ENCODE peak calls at places on chromosome 15, in five cellular contexts. B is fibroblast of lung, Q is neuronal stem cell, V is HepG2, T is astrocyte. A is an unnamed sample.

GRCh38 chr15:87826119-87826730 is 430.3 kb downstream of the NTRK3 start:
- DNase-seq in B (no peak), Q (peak), V (no peak), T (no peak), A (no peak)

GRCh38 chr15:91921188-91921820 is 67.8 kb downstream of the SLCO3A1 start:
- DNase-seq in B (no peak), Q (no peak), V (no peak), T (no peak), A (no peak)

GRCh38 chr15:29596266-29596665 is 226.0 kb downstream of the TJP1 start:
- DNase-seq in B (no peak), Q (no peak), V (no peak), T (peak), A (no peak)

GRCh38 chr15:47246317-47246716 is 471.0 kb upstream of the SEMA6D start:
- DNase-seq in B (no peak), Q (no peak), V (no peak), T (no peak), A (no peak)

GRCh38 chr15:89628791-89629715 is 26.2 kb downstream of the KIF7 start:
- DNase-seq in B (no peak), Q (no peak), V (no peak), T (no peak), A (no peak)

GRCh38 chr15:25136119-25136518 is 181.3 kb downstream of the SNRPN start:
- DNase-seq in B (peak), Q (no peak), V (peak), T (no peak), A (no peak)

GRCh38 chr15:43187544-43188155 is 2.4 kb downstream of the CCNDBP1 start:
- DNase-seq in B (peak), Q (no peak), V (peak), T (peak), A (no peak)

GRCh38 chr15:65412556-65412955 is 10.2 kb downstream of the IGDCC4 start:
- DNase-seq in B (peak), Q (no peak), V (no peak), T (no peak), A (no peak)

GRCh38 chr15:65954289-65954741 is 85.0 kb downstream of the RAB11A start:
- DNase-seq in B (no peak), Q (no peak), V (no peak), T (peak), A (no peak)

GRCh38 chr15:90315276-90315982 is 36.7 kb upstream of the ZNF774 start:
- DNase-seq in B (peak), Q (no peak), V (peak), T (peak), A (no peak)

GRCh38 chr15:27089676-27090075 is 118.7 kb downstream of the GABRG3 start:
- DNase-seq in B (no peak), Q (no peak), V (no peak), T (no peak), A (no peak)

GRCh38 chr15:85639752-85640381 is 154.9 kb downstream of the KLHL25 start:
- DNase-seq in B (peak), Q (no peak), V (no peak), T (peak), A (no peak)

GRCh38 chr15:89765694-89766093 is 10.4 kb upstream of the MESP2 start:
- DNase-seq in B (no peak), Q (no peak), V (no peak), T (no peak), A (no peak)

GRCh38 chr15:66287461-66288055 is 5.8 kb upstream of the DIS3L start:
- DNase-seq in B (peak), Q (peak), V (no peak), T (no peak), A (no peak)

GRCh38 chr15:101153801-101154656 is 97.8 kb downstream of the CHSY1 start:
- DNase-seq in B (no peak), Q (no peak), V (no peak), T (no peak), A (no peak)

GRCh38 chr15:90660195-90660995 is 56.8 kb upstream of the BLM start:
- DNase-seq in B (peak), Q (no peak), V (no peak), T (peak), A (peak)

GRCh38 chr15:68208641-68209240 is 3.6 kb upstream of the CALML4 start:
- DNase-seq in B (no peak), Q (no peak), V (no peak), T (no peak), A (no peak)

GRCh38 chr15:95025924-95026728 is 794.8 kb downstream of the MCTP2 start:
- DNase-seq in B (peak), Q (peak), V (no peak), T (no peak), A (peak)

GRCh38 chr15:91348812-91349500 is 248.9 kb downstream of the SV2B start:
- DNase-seq in B (no peak), Q (no peak), V (no peak), T (peak), A (peak)

GRCh38 chr15:27897481-27897880 is 201.6 kb downstream of the OCA2 start:
- DNase-seq in B (no peak), Q (no peak), V (no peak), T (no peak), A (no peak)

GRCh38 chr15:91689377-91689776 is 164.1 kb upstream of the SLCO3A1 start:
- DNase-seq in B (no peak), Q (no peak), V (no peak), T (no peak), A (no peak)

GRCh38 chr15:37289109-37289765 is 188.9 kb upstream of the MEIS2 start:
- DNase-seq in B (peak), Q (no peak), V (peak), T (no peak), A (no peak)

GRCh38 chr15:82646250-82647044 is 716 bp downstream of the CPEB1 start:
- DNase-seq in B (no peak), Q (no peak), V (no peak), T (no peak), A (no peak)

GRCh38 chr15:66603301-66604179 is 37.7 kb upstream of the LCTL start:
- DNase-seq in B (peak), Q (peak), V (peak), T (no peak), A (peak)

GRCh38 chr15:60406513-60407124 is 8.8 kb upstream of the ANXA2 start:
- DNase-seq in B (no peak), Q (no peak), V (no peak), T (no peak), A (no peak)

GRCh38 chr15:86839502-86839901 is 759.8 kb downstream of the AGBL1 start:
- DNase-seq in B (no peak), Q (no peak), V (no peak), T (no peak), A (no peak)

GRCh38 chr15:22811640-22812039 is 25.2 kb downstream of the NIPA1 start:
- DNase-seq in B (no peak), Q (no peak), V (peak), T (no peak), A (peak)

GRCh38 chr15:43912208-43912607 is 85.4 kb downstream of the WDR76 start:
- DNase-seq in B (no peak), Q (no peak), V (no peak), T (no peak), A (no peak)

GRCh38 chr15:35986072-35986666 is 440.2 kb upstream of the DPH6 start:
- DNase-seq in B (peak), Q (no peak), V (no peak), T (no peak), A (no peak)

GRCh38 chr15:71044006-71044405 is 71.3 kb upstream of the THSD4 start:
- DNase-seq in B (peak), Q (no peak), V (no peak), T (peak), A (no peak)

GRCh38 chr15:32818758-32819405 is 101.1 kb downstream of the GREM1 start:
- DNase-seq in B (peak), Q (no peak), V (no peak), T (peak), A (no peak)

GRCh38 chr15:73156431-73157191 is 104.3 kb downstream of the NEO1 start:
- DNase-seq in B (no peak), Q (no peak), V (no peak), T (no peak), A (no peak)

GRCh38 chr15:38414351-38414750 is 39.6 kb upstream of the FAM98B start:
- DNase-seq in B (peak), Q (peak), V (peak), T (peak), A (peak)

GRCh38 chr15:89809093-89809786 is 5.4 kb downstream of the ANPEP start:
- DNase-seq in B (peak), Q (no peak), V (peak), T (no peak), A (no peak)

GRCh38 chr15:77507911-77508310 is 87.2 kb downstream of the HMG20A start:
- DNase-seq in B (peak), Q (no peak), V (peak), T (peak), A (no peak)

GRCh38 chr15:29270976-29271375 is 1.4 kb upstream of the NSMCE3 start:
- DNase-seq in B (no peak), Q (no peak), V (no peak), T (no peak), A (no peak)

GRCh38 chr15:44157679-44158078 is 37.4 kb downstream of the FRMD5 start:
- DNase-seq in B (peak), Q (no peak), V (peak), T (peak), A (no peak)

GRCh38 chr15:64045774-64046346 is 425 bp downstream of the DAPK2 start:
- DNase-seq in B (no peak), Q (peak), V (no peak), T (no peak), A (no peak)

GRCh38 chr15:29687939-29688884 is 134.1 kb downstream of the TJP1 start:
- DNase-seq in B (no peak), Q (no peak), V (no peak), T (no peak), A (no peak)

GRCh38 chr15:36595625-36596024 is 16.2 kb downstream of the CDIN1 start:
- DNase-seq in B (no peak), Q (no peak), V (no peak), T (no peak), A (no peak)

GRCh38 chr15:40430271-40430805 is 10.4 kb upstream of the BAHD1 start:
- DNase-seq in B (peak), Q (no peak), V (no peak), T (peak), A (no peak)
- H2AFZ ChIP-seq in B (no peak), Q (no peak), V (no peak), T (no peak), A (no peak)

GRCh38 chr15:58627046-58627445 is 122.5 kb downstream of the ADAM10 start:
- DNase-seq in B (no peak), Q (no peak), V (no peak), T (no peak), A (no peak)
- H2AFZ ChIP-seq in B (no peak), Q (no peak), V (no peak), T (no peak), A (no peak)

GRCh38 chr15:81133782-81134461 is at the start of gene CFAP161:
- DNase-seq in B (peak), Q (peak), V (peak), T (peak), A (no peak)
- H2AFZ ChIP-seq in B (peak), Q (peak), V (no peak), T (peak), A (no peak)

GRCh38 chr15:57322602-57323250 is 53.6 kb upstream of the CGNL1 start:
- DNase-seq in B (no peak), Q (no peak), V (no peak), T (no peak), A (no peak)

GRCh38 chr15:57324590-57324890 is 51.8 kb upstream of the CGNL1 start:
- DNase-seq in B (no peak), Q (no peak), V (no peak), T (no peak), A (no peak)

GRCh38 chr15:57321973-57322601 is 54.2 kb upstream of the CGNL1 start:
- DNase-seq in B (no peak), Q (no peak), V (no peak), T (no peak), A (peak)

GRCh38 chr15:57323806-57324589 is 52.3 kb upstream of the CGNL1 start:
- DNase-seq in B (no peak), Q (no peak), V (no peak), T (peak), A (peak)

DNA sequence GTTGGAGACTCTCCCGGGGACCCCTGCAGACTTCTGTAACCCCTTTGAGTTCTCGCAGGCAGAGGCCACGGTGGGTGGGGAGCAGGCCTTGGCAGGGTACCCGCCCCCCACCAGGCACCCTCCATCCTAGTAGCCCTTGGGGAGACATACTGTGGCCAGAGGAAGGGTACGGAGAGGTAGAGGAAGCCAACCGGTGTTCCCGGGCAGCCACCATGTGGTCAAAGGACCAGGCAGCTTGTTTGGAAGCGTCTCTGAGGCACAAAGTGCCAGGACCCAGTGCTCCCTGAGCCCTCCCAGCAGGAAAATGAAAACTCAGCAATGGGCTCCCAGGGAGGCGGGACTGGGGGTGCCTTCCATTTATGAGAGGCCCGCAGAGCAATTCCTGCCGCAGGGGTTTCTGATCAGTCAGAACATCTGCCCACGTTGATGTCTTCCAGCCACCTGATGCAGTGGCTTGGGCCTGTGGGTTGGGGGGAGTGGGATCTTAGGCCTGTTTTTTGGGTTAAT is 53.0 kb upstream of the CGNL1 start:
- DNase-seq in B (no peak), Q (no peak), V (no peak), T (no peak), A (no peak)
- H2AFZ ChIP-seq in B (no peak), Q (peak), V (no peak), T (no peak), A (peak)

DNA sequence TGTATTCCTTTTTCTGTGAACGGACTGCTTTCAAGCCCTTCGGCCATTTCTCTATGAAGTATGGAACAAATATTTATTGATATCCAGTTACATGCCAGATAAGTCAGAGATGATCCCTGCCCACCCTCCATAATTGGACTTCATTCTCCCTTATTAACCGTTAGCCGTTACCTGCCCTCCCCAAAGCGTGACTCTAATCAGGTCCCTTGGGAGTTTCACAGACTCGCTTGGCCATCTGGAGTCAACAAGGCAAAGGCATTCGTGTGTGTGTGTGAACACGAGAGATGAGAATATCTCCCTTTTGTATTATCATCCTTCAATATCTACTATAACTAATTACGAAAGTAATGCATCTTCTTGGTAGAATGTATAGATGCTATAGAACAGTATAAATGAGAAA is 314.5 kb downstream of the TLE3 start:
- DNase-seq in B (no peak), Q (no peak), V (no peak), T (no peak), A (no peak)
- H2AFZ ChIP-seq in B (no peak), Q (no peak), V (no peak), T (no peak), A (no peak)

DNA sequence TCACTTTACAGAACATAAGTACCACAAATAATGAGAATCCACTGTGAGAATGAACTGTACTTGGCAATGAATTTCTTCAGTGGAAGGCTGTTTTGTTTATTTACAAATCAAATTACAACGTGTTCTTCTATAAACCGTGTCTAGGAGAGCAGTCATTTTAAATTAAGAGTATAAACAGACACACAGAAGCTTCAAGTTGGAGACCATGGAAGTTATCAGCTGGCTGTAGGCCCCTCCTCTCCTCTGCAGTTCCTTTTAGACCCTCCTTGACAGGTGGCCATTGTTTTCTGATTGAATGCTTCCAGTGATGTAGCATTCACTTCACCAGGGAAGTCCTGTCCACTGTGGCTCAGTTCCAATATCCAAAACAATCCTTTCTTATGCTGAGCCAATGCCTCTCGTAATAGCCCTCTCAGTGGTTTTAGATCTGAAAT is 7.3 kb upstream of the MAPK6 start:
- DNase-seq in B (peak), Q (no peak), V (peak), T (peak), A (no peak)
- H2AFZ ChIP-seq in B (no peak), Q (peak), V (peak), T (no peak), A (no peak)

A was measured in DND-41.